ENCODE peak calls at places on chromosomes 11 and 22, in five cellular contexts. A is activated CD4-positive, alpha-beta T cell treated with anti-CD3 and anti-CD28 coated beads, Interleukin-2, amount 10 ng/mL, durations not matched to agents 7 days and 5 days; I is epithelial cell of esophagus; U is GM12891; O is amygdala. M is an unnamed sample.

GRCh38 chr22:34414467-34415440 is 494.5 kb upstream of the LARGE1 start:
- DNase-seq in A (peak), I (peak), U (peak), O (no peak), M (no peak)

GRCh38 chr11:122044086-122044485 is 71.9 kb downstream of the BLID start:
- DNase-seq in A (no peak), I (peak), U (no peak), O (no peak), M (no peak)

GRCh38 chr22:48901324-48901723 is 926.3 kb downstream of the BRD1 start:
- DNase-seq in A (no peak), I (no peak), U (no peak), O (no peak), M (no peak)

GRCh38 chr11:1749787-1750351 is 526 bp downstream of the IFITM10 start:
- DNase-seq in A (no peak), I (peak), U (no peak), O (no peak), M (no peak)

GRCh38 chr11:65717906-65718305 is 2.7 kb downstream of the RNASEH2C start:
- DNase-seq in A (no peak), I (no peak), U (no peak), O (no peak), M (no peak)

GRCh38 chr11:36296925-36297604 is 977 bp downstream of the PRR5L start:
- DNase-seq in A (no peak), I (peak), U (no peak), O (no peak), M (no peak)

GRCh38 chr11:82960000-82960778 is 58.7 kb downstream of the DDIAS start:
- DNase-seq in A (peak), I (no peak), U (no peak), O (no peak), M (peak)

GRCh38 chr22:44926491-44927415 is 83.1 kb downstream of the PHF21B start:
- DNase-seq in A (no peak), I (no peak), U (no peak), O (no peak), M (no peak)

GRCh38 chr11:76657824-76658170 is 12.8 kb downstream of the LRRC32 start:
- DNase-seq in A (no peak), I (no peak), U (no peak), O (no peak), M (no peak)

GRCh38 chr11:117625237-117625636 is 171.8 kb downstream of the DSCAML1 start:
- DNase-seq in A (no peak), I (no peak), U (no peak), O (no peak), M (no peak)

GRCh38 chr11:32309541-32310217 is 125.7 kb downstream of the WT1 start:
- DNase-seq in A (no peak), I (peak), U (no peak), O (no peak), M (no peak)

GRCh38 chr22:41874090-41874489 is 40.8 kb downstream of the SHISA8 start:
- DNase-seq in A (no peak), I (no peak), U (no peak), O (no peak), M (no peak)

GRCh38 chr11:97614571-97614970 is 1224.8 kb downstream of the JRKL start:
- DNase-seq in A (no peak), I (no peak), U (no peak), O (no peak), M (no peak)

GRCh38 chr11:86120807-86121206 is 51.9 kb upstream of the PICALM start:
- DNase-seq in A (no peak), I (no peak), U (no peak), O (no peak), M (no peak)

GRCh38 chr11:111019931-111020381 is 225.6 kb upstream of the POU2AF2 start:
- DNase-seq in A (no peak), I (no peak), U (no peak), O (no peak), M (no peak)

GRCh38 chr11:11502303-11502828 is 119.4 kb downstream of the GALNT18 start:
- DNase-seq in A (no peak), I (no peak), U (no peak), O (no peak), M (no peak)

GRCh38 chr22:39245130-39246039 is 603 bp upstream of the PDGFB start:
- DNase-seq in A (no peak), I (no peak), U (no peak), O (no peak), M (no peak)

GRCh38 chr11:77547863-77548551 is 41.7 kb upstream of the AQP11 start:
- DNase-seq in A (peak), I (peak), U (peak), O (no peak), M (no peak)

GRCh38 chr11:12827929-12828812 is 153.9 kb downstream of the TEAD1 start:
- DNase-seq in A (no peak), I (peak), U (no peak), O (no peak), M (no peak)

GRCh38 chr11:15258433-15259350 is 144.0 kb downstream of the INSC start:
- DNase-seq in A (no peak), I (peak), U (no peak), O (no peak), M (no peak)

M was measured in naive thymus-derived CD8-positive, alpha-beta T cell.